ENCODE peak calls at places on chromosomes 4 and X, in seven cellular contexts. One of them, this sample, is unnamed.
A peak's percentile ranks its signal among the peaks of the same experiment; 100 is the strongest.

GRCh38 chrX:9807355-9808182 is 21.3 kb downstream of the SHROOM2 start:
- DNase-seq in HepG2: no peak
- DNase-seq in NT2/D1: no peak
- DNase-seq in GM12878: no peak
- DNase-seq in H1: no peak
- DNase-seq in K562: no peak
- DNase-seq in SK-N-SH: no peak
- DNase-seq in this sample: no peak

GRCh38 chrX:72247206-72247944 is 8.5 kb upstream of the ERCC6L start:
- DNase-seq in HepG2: peak; percentile 47
- DNase-seq in GM12878: no peak
- DNase-seq in H1: no peak
- DNase-seq in NT2/D1: no peak
- DNase-seq in K562: no peak
- DNase-seq in SK-N-SH: no peak
- DNase-seq in this sample: no peak

GRCh38 chr4:653080-653821 is 20.8 kb downstream of the ATP5ME start:
- DNase-seq in SK-N-SH: no peak
- DNase-seq in K562: no peak
- DNase-seq in HepG2: no peak
- DNase-seq in NT2/D1: no peak
- DNase-seq in GM12878: no peak
- DNase-seq in H1: no peak
- DNase-seq in this sample: no peak

GRCh38 chr4:5967783-5968182 is 50.4 kb downstream of the C4orf50 start:
- DNase-seq in NT2/D1: no peak
- DNase-seq in H1: no peak
- DNase-seq in SK-N-SH: no peak
- DNase-seq in HepG2: no peak
- DNase-seq in GM12878: no peak
- DNase-seq in K562: no peak
- DNase-seq in this sample: no peak

GRCh38 chrX:23811135-23811781 is 28.3 kb downstream of the SAT1 start:
- DNase-seq in HepG2: no peak
- DNase-seq in H1: no peak
- DNase-seq in NT2/D1: no peak
- DNase-seq in GM12878: no peak
- DNase-seq in SK-N-SH: no peak
- DNase-seq in K562: no peak
- DNase-seq in this sample: no peak

GRCh38 chrX:7170903-7171302 is 22.9 kb upstream of the PUDP start:
- DNase-seq in SK-N-SH: peak; percentile 28
- DNase-seq in H1: no peak
- DNase-seq in K562: peak; percentile 53
- DNase-seq in NT2/D1: no peak
- DNase-seq in HepG2: peak; percentile 29
- DNase-seq in GM12878: no peak
- DNase-seq in this sample: no peak

GRCh38 chr4:37951465-37952352 is 8.5 kb upstream of the PTTG2 start:
- DNase-seq in K562: no peak
- DNase-seq in SK-N-SH: no peak
- DNase-seq in HepG2: peak; percentile 54
- DNase-seq in H1: no peak
- DNase-seq in NT2/D1: no peak
- DNase-seq in GM12878: no peak
- DNase-seq in this sample: no peak

GRCh38 chrX:3548743-3549441 is 164.6 kb downstream of the PRKX start:
- DNase-seq in NT2/D1: no peak
- DNase-seq in GM12878: no peak
- DNase-seq in SK-N-SH: peak; percentile 14
- DNase-seq in H1: no peak
- DNase-seq in HepG2: peak; percentile 0
- DNase-seq in K562: no peak
- DNase-seq in this sample: peak; percentile 7

GRCh38 chr4:64330143-64330542 is 79.1 kb downstream of the TECRL start:
- DNase-seq in H1: no peak
- DNase-seq in GM12878: no peak
- DNase-seq in NT2/D1: no peak
- DNase-seq in SK-N-SH: no peak
- DNase-seq in HepG2: no peak
- DNase-seq in K562: no peak
- DNase-seq in this sample: no peak

GRCh38 chrX:120336899-120337298 is 25.0 kb upstream of the ATP1B4 start:
- DNase-seq in GM12878: no peak
- DNase-seq in HepG2: no peak
- DNase-seq in SK-N-SH: no peak
- DNase-seq in NT2/D1: no peak
- DNase-seq in H1: no peak
- DNase-seq in K562: no peak
- DNase-seq in this sample: no peak

GRCh38 chr4:26377352-26378311 is 56.8 kb downstream of the RBPJ start:
- DNase-seq in HepG2: no peak
- DNase-seq in NT2/D1: no peak
- DNase-seq in H1: no peak
- DNase-seq in GM12878: no peak
- DNase-seq in K562: no peak
- DNase-seq in SK-N-SH: no peak
- DNase-seq in this sample: no peak

GRCh38 chrX:152810403-152810802 is 20.2 kb downstream of the CETN2 start:
- DNase-seq in H1: no peak
- DNase-seq in SK-N-SH: peak; percentile 64
- DNase-seq in GM12878: no peak
- DNase-seq in HepG2: no peak
- DNase-seq in NT2/D1: no peak
- DNase-seq in K562: no peak
- DNase-seq in this sample: no peak

GRCh38 chr4:24473309-24473721 is 111.0 kb downstream of the DHX15 start:
- DNase-seq in SK-N-SH: peak; percentile 25
- DNase-seq in HepG2: no peak
- DNase-seq in NT2/D1: no peak
- DNase-seq in H1: no peak
- DNase-seq in GM12878: no peak
- DNase-seq in K562: no peak
- DNase-seq in this sample: no peak

GRCh38 chr4:176579233-176579632 is 213.5 kb downstream of the VEGFC start:
- DNase-seq in GM12878: no peak
- DNase-seq in NT2/D1: no peak
- DNase-seq in SK-N-SH: no peak
- DNase-seq in HepG2: no peak
- DNase-seq in H1: no peak
- DNase-seq in K562: no peak
- DNase-seq in this sample: no peak

GRCh38 chr4:176588436-176588835 is 204.3 kb downstream of the VEGFC start:
- DNase-seq in NT2/D1: no peak
- DNase-seq in HepG2: no peak
- DNase-seq in H1: no peak
- DNase-seq in GM12878: no peak
- DNase-seq in K562: no peak
- DNase-seq in SK-N-SH: no peak
- DNase-seq in this sample: no peak

GRCh38 chr4:176587920-176588319 is 204.8 kb downstream of the VEGFC start:
- DNase-seq in K562: no peak
- DNase-seq in SK-N-SH: no peak
- DNase-seq in H1: no peak
- DNase-seq in NT2/D1: no peak
- DNase-seq in GM12878: no peak
- DNase-seq in HepG2: no peak
- DNase-seq in this sample: no peak

GRCh38 chr4:176583278-176583677 is 209.4 kb downstream of the VEGFC start:
- DNase-seq in SK-N-SH: no peak
- DNase-seq in HepG2: no peak
- DNase-seq in NT2/D1: no peak
- DNase-seq in H1: no peak
- DNase-seq in K562: no peak
- DNase-seq in GM12878: no peak
- DNase-seq in this sample: no peak

GRCh38 chr4:176584031-176584430 is 208.7 kb downstream of the VEGFC start:
- DNase-seq in SK-N-SH: no peak
- DNase-seq in NT2/D1: no peak
- DNase-seq in GM12878: no peak
- DNase-seq in K562: no peak
- DNase-seq in H1: no peak
- DNase-seq in HepG2: no peak
- DNase-seq in this sample: no peak
- TF ChIP-seq YY1 in SK-N-SH: no peak
- TF ChIP-seq YY1 in NT2/D1: no peak
- TF ChIP-seq YY1 in GM12878: no peak
- TF ChIP-seq YY1 in K562: no peak
- TF ChIP-seq YY1 in H1: no peak
- TF ChIP-seq YY1 in HepG2: no peak
- TF ChIP-seq YY1 in this sample: no peak

GRCh38 chr4:54101190-54102041 is 1.5 kb downstream of the GSX2 start:
- DNase-seq in K562: no peak
- DNase-seq in SK-N-SH: peak; percentile 46
- DNase-seq in H1: no peak
- DNase-seq in NT2/D1: no peak
- DNase-seq in GM12878: no peak
- DNase-seq in HepG2: no peak
- DNase-seq in this sample: no peak

GRCh38 chr4:54099287-54099958 is 540 bp upstream of the GSX2 start:
- DNase-seq in GM12878: no peak
- DNase-seq in HepG2: no peak
- DNase-seq in K562: no peak
- DNase-seq in H1: no peak
- DNase-seq in SK-N-SH: no peak
- DNase-seq in NT2/D1: no peak
- DNase-seq in this sample: no peak

GRCh38 chr4:54099959-54100606 is at the start of gene GSX2:
- DNase-seq in GM12878: no peak
- DNase-seq in K562: no peak
- DNase-seq in HepG2: no peak
- DNase-seq in NT2/D1: no peak
- DNase-seq in SK-N-SH: peak; percentile 73
- DNase-seq in H1: no peak
- DNase-seq in this sample: no peak

GRCh38 chr4:54102747-54103146 is 2.8 kb downstream of the GSX2 start:
- DNase-seq in K562: no peak
- DNase-seq in GM12878: no peak
- DNase-seq in SK-N-SH: no peak
- DNase-seq in H1: no peak
- DNase-seq in HepG2: no peak
- DNase-seq in NT2/D1: no peak
- DNase-seq in this sample: no peak

GRCh38 chr4:54100607-54101189 is 735 bp downstream of the GSX2 start:
- DNase-seq in NT2/D1: no peak
- DNase-seq in H1: no peak
- DNase-seq in HepG2: no peak
- DNase-seq in K562: no peak
- DNase-seq in SK-N-SH: peak; percentile 71
- DNase-seq in GM12878: no peak
- DNase-seq in this sample: no peak
- TF ChIP-seq YY1 in NT2/D1: no peak
- TF ChIP-seq YY1 in H1: no peak
- TF ChIP-seq YY1 in HepG2: no peak
- TF ChIP-seq YY1 in K562: no peak
- TF ChIP-seq YY1 in SK-N-SH: no peak
- TF ChIP-seq YY1 in GM12878: no peak
- TF ChIP-seq YY1 in this sample: no peak

GRCh38 chr4:147328756-147329446 is 152.0 kb upstream of the EDNRA start:
- DNase-seq in GM12878: no peak
- DNase-seq in H1: no peak
- DNase-seq in NT2/D1: no peak
- DNase-seq in HepG2: no peak
- DNase-seq in K562: no peak
- DNase-seq in SK-N-SH: no peak
- DNase-seq in this sample: no peak

GRCh38 chr4:147326581-147326980 is 154.3 kb upstream of the EDNRA start:
- DNase-seq in GM12878: no peak
- DNase-seq in NT2/D1: no peak
- DNase-seq in H1: no peak
- DNase-seq in K562: no peak
- DNase-seq in HepG2: no peak
- DNase-seq in SK-N-SH: no peak
- DNase-seq in this sample: no peak

GRCh38 chr4:147325566-147325965 is 155.3 kb upstream of the EDNRA start:
- DNase-seq in K562: no peak
- DNase-seq in GM12878: no peak
- DNase-seq in H1: no peak
- DNase-seq in HepG2: no peak
- DNase-seq in NT2/D1: no peak
- DNase-seq in SK-N-SH: no peak
- DNase-seq in this sample: no peak

GRCh38 chr4:147328189-147328588 is 152.7 kb upstream of the EDNRA start:
- DNase-seq in K562: no peak
- DNase-seq in GM12878: no peak
- DNase-seq in SK-N-SH: no peak
- DNase-seq in HepG2: no peak
- DNase-seq in NT2/D1: no peak
- DNase-seq in H1: no peak
- DNase-seq in this sample: no peak

GRCh38 chr4:147327322-147327721 is 153.6 kb upstream of the EDNRA start:
- DNase-seq in HepG2: no peak
- DNase-seq in NT2/D1: no peak
- DNase-seq in K562: no peak
- DNase-seq in H1: no peak
- DNase-seq in GM12878: no peak
- DNase-seq in SK-N-SH: no peak
- DNase-seq in this sample: no peak
- TF ChIP-seq YY1 in HepG2: no peak
- TF ChIP-seq YY1 in NT2/D1: no peak
- TF ChIP-seq YY1 in K562: no peak
- TF ChIP-seq YY1 in H1: no peak
- TF ChIP-seq YY1 in GM12878: no peak
- TF ChIP-seq YY1 in SK-N-SH: no peak
- TF ChIP-seq YY1 in this sample: no peak

GRCh38 chrX:38654302-38654701 is 93.0 kb downstream of the TSPAN7 start:
- DNase-seq in HepG2: peak; percentile 36
- DNase-seq in GM12878: no peak
- DNase-seq in K562: peak; percentile 27
- DNase-seq in SK-N-SH: peak; percentile 35
- DNase-seq in H1: no peak
- DNase-seq in NT2/D1: peak; percentile 13
- DNase-seq in this sample: peak; percentile 7
- TF ChIP-seq YY1 in HepG2: no peak
- TF ChIP-seq YY1 in GM12878: no peak
- TF ChIP-seq YY1 in K562: no peak
- TF ChIP-seq YY1 in SK-N-SH: no peak
- TF ChIP-seq YY1 in H1: no peak
- TF ChIP-seq YY1 in NT2/D1: no peak
- TF ChIP-seq YY1 in this sample: no peak

GRCh38 chr4:7766086-7766485 is 173.6 kb downstream of the AFAP1 start:
- DNase-seq in SK-N-SH: no peak
- DNase-seq in H1: no peak
- DNase-seq in NT2/D1: no peak
- DNase-seq in HepG2: no peak
- DNase-seq in GM12878: no peak
- DNase-seq in K562: no peak
- DNase-seq in this sample: no peak

GRCh38 chr4:7766661-7767345 is 172.9 kb downstream of the AFAP1 start:
- DNase-seq in NT2/D1: no peak
- DNase-seq in HepG2: no peak
- DNase-seq in GM12878: no peak
- DNase-seq in K562: no peak
- DNase-seq in SK-N-SH: no peak
- DNase-seq in H1: no peak
- DNase-seq in this sample: no peak

GRCh38 chr4:7767966-7768365 is 171.7 kb downstream of the AFAP1 start:
- DNase-seq in H1: no peak
- DNase-seq in K562: no peak
- DNase-seq in NT2/D1: no peak
- DNase-seq in SK-N-SH: no peak
- DNase-seq in HepG2: no peak
- DNase-seq in GM12878: no peak
- DNase-seq in this sample: no peak

GRCh38 chr4:7768736-7769135 is 170.9 kb downstream of the AFAP1 start:
- DNase-seq in GM12878: no peak
- DNase-seq in NT2/D1: no peak
- DNase-seq in SK-N-SH: no peak
- DNase-seq in HepG2: no peak
- DNase-seq in H1: no peak
- DNase-seq in K562: no peak
- DNase-seq in this sample: no peak

GRCh38 chr4:7767526-7767925 is 172.1 kb downstream of the AFAP1 start:
- DNase-seq in HepG2: no peak
- DNase-seq in K562: no peak
- DNase-seq in SK-N-SH: no peak
- DNase-seq in GM12878: no peak
- DNase-seq in H1: no peak
- DNase-seq in NT2/D1: no peak
- DNase-seq in this sample: no peak
- TF ChIP-seq YY1 in HepG2: no peak
- TF ChIP-seq YY1 in K562: no peak
- TF ChIP-seq YY1 in SK-N-SH: no peak
- TF ChIP-seq YY1 in GM12878: no peak
- TF ChIP-seq YY1 in H1: no peak
- TF ChIP-seq YY1 in NT2/D1: no peak
- TF ChIP-seq YY1 in this sample: no peak

This sample was measured in HCT116.